ENCODE peak calls at places on chromosome 11, in four cellular contexts. E is transverse colon; P is astrocyte of the cerebellum; C is effector memory CD4-positive, alpha-beta T cell. R is an unnamed sample.
A peak's percentile ranks its signal among the peaks of the same experiment; 100 is the strongest.

GRCh38 chr11:36622431-36623136 is 24.5 kb upstream of the RAG2 start:
- DNase-seq in E (no peak), P (peak; percentile 13), C (no peak), R (no peak)

GRCh38 chr11:71372693-71373657 is 75.2 kb downstream of the DHCR7 start:
- DNase-seq in E (no peak), P (peak; percentile 22), C (no peak), R (peak; percentile 2)

GRCh38 chr11:33819278-33819677 is 45.0 kb upstream of the FBXO3 start:
- DNase-seq in E (no peak), P (no peak), C (no peak), R (no peak)

GRCh38 chr11:40274017-40274416 is 1185.4 kb downstream of the LRRC4C start:
- DNase-seq in E (no peak), P (peak; percentile 91), C (no peak), R (peak; percentile 0)

GRCh38 chr11:60005360-60005759 is 11.6 kb upstream of the OOSP4B start:
- DNase-seq in E (no peak), P (no peak), C (no peak), R (no peak)

GRCh38 chr11:122599434-122599833 is 56.1 kb upstream of the UBASH3B start:
- DNase-seq in E (no peak), P (no peak), C (no peak), R (no peak)

GRCh38 chr11:2547806-2548205 is 103.0 kb downstream of the KCNQ1 start:
- DNase-seq in E (peak; percentile 5), P (no peak), C (no peak), R (no peak)

GRCh38 chr11:44243633-44244343 is 66.2 kb downstream of the ALX4 start:
- DNase-seq in E (no peak), P (peak; percentile 32), C (no peak), R (peak; percentile 21)

GRCh38 chr11:8081591-8082021 is 595 bp downstream of the TUB start:
- DNase-seq in E (no peak), P (no peak), C (no peak), R (no peak)

GRCh38 chr11:95322546-95322945 is 91.5 kb upstream of the SESN3 start:
- DNase-seq in E (no peak), P (no peak), C (no peak), R (peak; percentile 80)

GRCh38 chr11:114942207-114942606 is 263.9 kb downstream of the NXPE2 start:
- DNase-seq in E (no peak), P (no peak), C (no peak), R (no peak)

GRCh38 chr11:3095712-3096361 is 38.6 kb upstream of the CARS1 start:
- DNase-seq in E (no peak), P (peak; percentile 69), C (no peak), R (peak; percentile 47)

GRCh38 chr11:124793466-124794278 is 6.5 kb downstream of the MSANTD2 start:
- DNase-seq in E (peak; percentile 16), P (peak; percentile 23), C (no peak), R (no peak)

GRCh38 chr11:15446929-15447328 is 332.2 kb downstream of the INSC start:
- DNase-seq in E (no peak), P (no peak), C (no peak), R (no peak)

DNA sequence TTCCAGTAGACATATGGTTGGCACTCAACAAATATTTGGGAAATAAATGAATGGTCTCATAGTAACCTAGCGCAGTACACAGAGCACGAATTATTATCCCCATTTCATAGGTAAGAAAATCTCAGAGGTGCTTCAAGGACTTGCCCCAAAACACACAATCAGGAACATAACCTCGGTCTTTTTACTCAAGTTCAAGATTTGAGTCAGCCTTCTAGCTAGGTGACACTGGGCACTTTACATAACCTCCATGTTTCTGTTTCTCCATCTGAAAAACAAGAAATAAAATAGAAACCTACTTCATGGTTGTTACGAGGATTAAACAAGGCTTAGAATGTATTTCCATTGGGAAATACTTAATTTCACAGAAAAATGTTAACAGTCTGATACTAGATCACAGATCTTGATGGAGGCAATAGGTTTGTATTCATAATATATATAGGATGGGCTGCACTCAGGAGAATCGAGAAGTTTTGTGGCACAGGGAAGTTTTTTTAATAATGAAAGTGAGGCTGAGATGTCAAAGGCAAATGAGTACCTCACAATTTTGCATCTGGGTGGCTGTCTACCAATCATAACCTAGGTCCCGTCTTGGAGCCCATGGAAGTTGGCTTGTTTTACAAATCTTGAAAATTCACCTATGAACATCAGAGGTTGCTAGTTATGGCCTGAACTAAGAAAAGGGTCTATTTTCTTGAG is 147.4 kb upstream of the ZC3H12C start:
- DNase-seq in E (no peak), P (no peak), C (no peak), R (no peak)
- H3K4me3 ChIP-seq in E (peak overlapping the region; percentile 23), P (no peak overlapping the region), C (no peak overlapping the region), R (no peak overlapping the region)

DNA sequence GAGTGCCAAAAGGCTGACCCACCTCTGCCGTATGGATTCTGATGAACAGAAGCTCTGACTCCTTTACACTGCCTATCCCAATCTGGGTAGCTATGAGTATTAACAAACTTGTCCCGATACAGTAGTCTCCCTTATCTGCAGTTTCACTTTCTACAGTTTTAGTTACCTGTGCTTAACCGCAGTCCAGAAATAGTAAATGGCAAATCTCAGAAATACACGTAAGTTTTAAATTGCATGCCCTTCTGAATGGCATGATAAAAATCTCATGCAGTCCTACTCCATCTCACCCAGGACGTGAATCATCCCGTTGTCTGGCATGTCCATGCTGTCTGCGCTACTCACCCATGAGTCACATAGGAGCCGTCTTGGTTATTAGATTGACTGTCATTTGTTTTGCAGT is 68.8 kb downstream of the SNX19 start:
- DNase-seq in E (no peak), P (peak; percentile 23), C (no peak), R (no peak)
- H3K4me3 ChIP-seq in E (no peak overlapping the region), P (no peak overlapping the region), C (no peak overlapping the region), R (no peak overlapping the region)

GRCh38 chr11:101584129-101584515 is 315 bp upstream of the TRPC6 start:
- DNase-seq in E (no peak), P (no peak), C (no peak), R (no peak)
- H3K4me3 ChIP-seq in E (peak overlapping the region; percentile 55), P (peak overlapping the region; percentile 47), C (no peak overlapping the region), R (peak overlapping the region; percentile 33)

GRCh38 chr11:68229601-68230000 is 16.5 kb upstream of the KMT5B start:
- DNase-seq in E (no peak), P (no peak), C (no peak), R (no peak)

GRCh38 chr11:68226421-68226820 is 13.3 kb upstream of the KMT5B start:
- DNase-seq in E (no peak), P (no peak), C (no peak), R (no peak)

GRCh38 chr11:68231598-68231997 is 18.5 kb upstream of the KMT5B start:
- DNase-seq in E (no peak), P (no peak), C (no peak), R (no peak)
- H3K4me3 ChIP-seq in E (no peak overlapping the region), P (no peak overlapping the region), C (no peak overlapping the region), R (no peak overlapping the region)

GRCh38 chr11:6547177-6547576 is 50.1 kb downstream of the DNHD1 start:
- DNase-seq in E (no peak), P (no peak), C (no peak), R (no peak)

GRCh38 chr11:6542727-6543126 is 45.6 kb downstream of the DNHD1 start:
- DNase-seq in E (no peak), P (no peak), C (no peak), R (no peak)

GRCh38 chr11:6546735-6547134 is 49.7 kb downstream of the DNHD1 start:
- DNase-seq in E (no peak), P (no peak), C (no peak), R (no peak)

GRCh38 chr11:6545917-6546605 is 49.0 kb downstream of the DNHD1 start:
- DNase-seq in E (no peak), P (no peak), C (no peak), R (no peak)

DNA sequence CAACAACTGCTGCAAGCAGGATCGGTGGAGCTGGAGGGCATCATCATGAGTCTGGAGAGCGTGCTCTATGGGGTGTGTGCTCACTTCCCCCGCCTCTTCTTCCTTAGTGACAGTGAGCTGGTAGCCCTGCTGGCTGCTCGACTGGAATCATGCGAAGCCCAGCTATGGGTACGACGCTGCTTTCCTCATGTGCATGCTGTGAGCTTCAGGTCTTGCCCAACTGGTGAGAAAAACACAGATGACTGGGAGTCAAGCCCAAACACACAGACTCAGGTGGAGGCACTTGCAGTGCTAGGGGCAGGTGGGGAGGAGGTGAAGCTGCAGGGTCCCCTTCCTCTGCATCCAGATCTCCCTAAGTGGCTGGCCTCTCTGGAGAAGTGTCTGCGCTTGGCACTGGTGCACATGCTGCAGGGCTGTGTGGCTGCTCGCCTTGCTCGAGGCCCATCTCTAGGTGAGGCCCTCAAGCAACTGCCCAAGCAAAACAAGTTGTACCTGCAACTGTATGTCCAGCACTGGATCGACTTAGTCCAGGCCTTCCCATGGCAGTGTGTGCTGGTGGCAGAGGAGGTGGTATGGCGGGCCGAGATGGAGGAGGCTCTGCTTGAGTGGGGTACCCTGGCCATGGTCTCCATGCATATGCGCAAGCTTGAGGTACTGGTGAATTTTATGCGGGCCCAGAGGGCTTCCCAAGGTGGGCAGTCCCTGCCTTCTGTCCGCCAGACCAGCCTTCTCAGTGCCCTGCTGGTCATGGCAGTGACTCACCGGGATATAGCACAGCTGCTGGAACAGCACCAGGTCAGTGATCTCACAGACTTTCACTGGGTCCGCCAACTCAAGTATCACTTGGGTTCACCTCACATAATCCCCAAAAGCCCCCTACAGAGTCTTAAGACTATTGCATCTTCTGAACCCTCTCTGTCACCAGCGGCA is 48.1 kb downstream of the DNHD1 start:
- DNase-seq in E (no peak), P (no peak), C (no peak), R (no peak)
- H3K4me3 ChIP-seq in E (no peak overlapping the region), P (no peak overlapping the region), C (no peak overlapping the region), R (no peak overlapping the region)